ENCODE peak calls at places on chromosomes 11 and 22, in six cellular contexts. E is GM10248, J is T-cell, B is spleen, W is RPMI8226, C is skeletal muscle cell. S is an unnamed sample.

GRCh38 chr22:43155789-43156188 is 4.4 kb downstream of the TSPO start:
- DNase-seq in E (no peak), J (no peak), B (no peak), W (no peak), C (no peak), S (no peak)

GRCh38 chr22:48167238-48167637 is 1404.8 kb downstream of the TBC1D22A start:
- DNase-seq in E (no peak), J (no peak), B (no peak), W (peak), C (no peak), S (peak)

GRCh38 chr22:33034753-33035152 is 23.4 kb downstream of the SYN3 start:
- DNase-seq in E (no peak), J (no peak), B (no peak), W (no peak), C (no peak), S (no peak)

GRCh38 chr11:3833461-3833860 is 7.3 kb downstream of the RHOG start:
- DNase-seq in E (no peak), J (no peak), B (no peak), W (no peak), C (no peak), S (no peak)

GRCh38 chr22:42083119-42083518 is 3.6 kb downstream of the SMDT1 start:
- DNase-seq in E (no peak), J (no peak), B (no peak), W (no peak), C (no peak), S (no peak)

GRCh38 chr11:118216621-118217526 is 7.9 kb downstream of the JAML start:
- DNase-seq in E (peak), J (no peak), B (no peak), W (no peak), C (no peak), S (no peak)

GRCh38 chr11:8650401-8650990 is 32.0 kb downstream of the TRIM66 start:
- DNase-seq in E (no peak), J (no peak), B (no peak), W (no peak), C (peak), S (no peak)

GRCh38 chr11:8092587-8093424 is 11.8 kb downstream of the TUB start:
- DNase-seq in E (peak), J (no peak), B (peak), W (peak), C (no peak), S (peak)

GRCh38 chr11:113690619-113691569 is 15.2 kb downstream of the TMPRSS5 start:
- DNase-seq in E (peak), J (no peak), B (no peak), W (peak), C (no peak), S (peak)

GRCh38 chr11:95092549-95093324 is 3.1 kb downstream of the ENDOD1 start:
- DNase-seq in E (peak), J (no peak), B (no peak), W (peak), C (peak), S (peak)

GRCh38 chr11:78228467-78228866 is 39.7 kb downstream of the USP35 start:
- DNase-seq in E (peak), J (no peak), B (no peak), W (peak), C (no peak), S (peak)

GRCh38 chr11:72864692-72865655 is 50.8 kb downstream of the ATG16L2 start:
- DNase-seq in E (no peak), J (no peak), B (no peak), W (no peak), C (no peak), S (no peak)

GRCh38 chr22:45259754-45260394 is 19.2 kb upstream of the KIAA0930 start:
- DNase-seq in E (no peak), J (no peak), B (no peak), W (no peak), C (no peak), S (no peak)

GRCh38 chr22:19981961-19982920 is 34.4 kb downstream of the ARVCF start:
- DNase-seq in E (no peak), J (no peak), B (peak), W (no peak), C (no peak), S (no peak)

S was measured in OCI-LY7.